ENCODE peak calls at places on chromosomes 3 and 15, in eight cellular contexts. M is lung, K is LNCaP clone FGC, R is lower lobe of right lung, W is HL-60, J is adipocyte, E is breast epithelium, Q is fibroblast of the aortic adventitia. A is an unnamed sample.

GRCh38 chr3:138888569-138888968 is 53.8 kb upstream of the PIK3CB start:
- DNase-seq in R (no peak), W (no peak), J (no peak), M (no peak), K (no peak), E (no peak), Q (no peak), A (no peak)

GRCh38 chr3:111737712-111738097 is 121.4 kb upstream of the PHLDB2 start:
- DNase-seq in K (peak; percentile 91), E (peak; percentile 77), W (no peak), R (no peak), J (peak; percentile 93), M (peak; percentile 63), Q (peak; percentile 99), A (peak; percentile 98)

GRCh38 chr3:105431171-105431570 is 64.5 kb downstream of the ALCAM start:
- DNase-seq in J (no peak), Q (no peak), M (no peak), W (no peak), K (no peak), E (no peak), R (no peak), A (no peak)

GRCh38 chr3:120369000-120369399 is 19.8 kb upstream of the LRRC58 start:
- DNase-seq in W (no peak), R (no peak), K (no peak), J (no peak), Q (no peak), E (no peak), M (no peak), A (no peak)

GRCh38 chr3:148079370-148079769 is 618.3 kb upstream of the AGTR1 start:
- DNase-seq in R (no peak), J (no peak), W (no peak), E (no peak), K (no peak), Q (peak; percentile 36), M (no peak), A (peak; percentile 69)

GRCh38 chr3:184380627-184381260 is 890 bp downstream of the CHRD start:
- DNase-seq in Q (no peak), E (no peak), K (no peak), J (peak; percentile 18), R (no peak), M (no peak), W (no peak), A (no peak)

GRCh38 chr15:72011291-72011940 is 106.5 kb downstream of the MYO9A start:
- DNase-seq in Q (peak; percentile 1), K (no peak), E (no peak), M (no peak), R (no peak), J (no peak), W (no peak), A (no peak)

GRCh38 chr15:83100072-83100646 is 7.3 kb upstream of the TM6SF1 start:
- DNase-seq in J (no peak), E (no peak), R (no peak), K (no peak), W (no peak), Q (no peak), M (no peak), A (no peak)

GRCh38 chr3:17942856-17943255 is 200.4 kb upstream of the TBC1D5 start:
- DNase-seq in W (no peak), E (no peak), M (no peak), K (no peak), R (no peak), J (peak; percentile 2), Q (peak; percentile 4), A (peak; percentile 6)

GRCh38 chr3:171976526-171976925 is 62.9 kb upstream of the FNDC3B start:
- DNase-seq in J (peak; percentile 41), K (no peak), Q (peak; percentile 66), E (no peak), M (no peak), R (no peak), W (no peak), A (peak; percentile 59)

GRCh38 chr15:62403164-62403809 is 238.2 kb upstream of the C2CD4B start:
- DNase-seq in E (no peak), Q (peak; percentile 69), K (no peak), J (peak; percentile 68), W (no peak), M (no peak), R (no peak), A (peak; percentile 52)

GRCh38 chr15:56165234-56165633 is 78.4 kb downstream of the RFX7 start:
- DNase-seq in K (no peak), E (no peak), W (no peak), R (no peak), Q (no peak), J (no peak), M (no peak), A (no peak)

GRCh38 chr15:59741274-59741906 is 52.3 kb upstream of the BNIP2 start:
- DNase-seq in R (no peak), M (no peak), Q (peak; percentile 15), E (no peak), K (peak; percentile 72), W (no peak), J (peak; percentile 36), A (peak; percentile 9)

DNA sequence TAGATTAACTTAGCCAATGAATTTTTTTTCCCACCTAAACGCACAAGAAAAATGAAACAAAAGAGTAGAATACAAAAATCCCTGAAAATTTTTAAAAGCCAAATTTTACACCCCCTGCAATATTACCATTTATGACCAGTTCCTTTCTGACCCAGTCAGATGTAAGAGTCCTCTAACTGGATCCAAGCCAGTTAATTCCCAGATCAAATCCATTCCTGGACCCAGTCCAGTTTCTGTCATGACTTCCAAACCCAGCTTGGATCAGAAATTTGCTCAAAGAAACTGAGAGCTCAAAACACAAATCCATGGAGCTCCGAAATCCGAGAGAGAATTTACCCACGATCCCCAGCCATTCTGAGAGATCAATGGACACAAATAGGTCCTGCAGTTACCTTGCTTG is 17.0 kb upstream of the ALDH1L1 start:
- DNase-seq in W (no peak), R (no peak), M (no peak), Q (no peak), E (no peak), J (no peak), K (no peak), A (no peak)
- H3K4me3 ChIP-seq in W (no peak overlapping the region), R (no peak overlapping the region), M (no peak overlapping the region), Q (no peak overlapping the region), E (no peak overlapping the region), J (no peak overlapping the region), K (no peak overlapping the region), A (no peak overlapping the region)

GRCh38 chr3:187745201-187746058 is at the start of gene BCL6:
- DNase-seq in K (peak; percentile 97), W (peak; percentile 93), E (peak; percentile 95), M (peak; percentile 92), R (peak; percentile 95), Q (peak; percentile 100), J (peak; percentile 98), A (peak; percentile 99)

GRCh38 chr3:187748050-187748481 is 2.8 kb upstream of the BCL6 start:
- DNase-seq in J (peak; percentile 95), R (peak; percentile 92), K (no peak), Q (peak; percentile 86), M (peak; percentile 91), E (peak; percentile 94), W (peak; percentile 55), A (peak; percentile 81)

GRCh38 chr3:187746479-187747335 is 1.4 kb upstream of the BCL6 start:
- DNase-seq in J (peak; percentile 54), M (no peak), E (peak; percentile 32), R (no peak), K (no peak), W (no peak), Q (peak; percentile 73), A (peak; percentile 61)

GRCh38 chr3:187746059-187746453 is 788 bp upstream of the BCL6 start:
- DNase-seq in J (no peak), E (no peak), K (no peak), Q (peak; percentile 62), R (no peak), W (no peak), M (no peak), A (no peak)

GRCh38 chr3:187747506-187747905 is 2.2 kb upstream of the BCL6 start:
- DNase-seq in E (no peak), Q (no peak), K (no peak), J (no peak), W (no peak), R (no peak), M (no peak), A (no peak)
- H3K4me3 ChIP-seq in E (no peak overlapping the region), Q (no peak overlapping the region), K (no peak overlapping the region), J (peak overlapping the region; percentile 90), W (no peak overlapping the region), R (peak overlapping the region; percentile 69), M (no peak overlapping the region), A (no peak overlapping the region)

DNA sequence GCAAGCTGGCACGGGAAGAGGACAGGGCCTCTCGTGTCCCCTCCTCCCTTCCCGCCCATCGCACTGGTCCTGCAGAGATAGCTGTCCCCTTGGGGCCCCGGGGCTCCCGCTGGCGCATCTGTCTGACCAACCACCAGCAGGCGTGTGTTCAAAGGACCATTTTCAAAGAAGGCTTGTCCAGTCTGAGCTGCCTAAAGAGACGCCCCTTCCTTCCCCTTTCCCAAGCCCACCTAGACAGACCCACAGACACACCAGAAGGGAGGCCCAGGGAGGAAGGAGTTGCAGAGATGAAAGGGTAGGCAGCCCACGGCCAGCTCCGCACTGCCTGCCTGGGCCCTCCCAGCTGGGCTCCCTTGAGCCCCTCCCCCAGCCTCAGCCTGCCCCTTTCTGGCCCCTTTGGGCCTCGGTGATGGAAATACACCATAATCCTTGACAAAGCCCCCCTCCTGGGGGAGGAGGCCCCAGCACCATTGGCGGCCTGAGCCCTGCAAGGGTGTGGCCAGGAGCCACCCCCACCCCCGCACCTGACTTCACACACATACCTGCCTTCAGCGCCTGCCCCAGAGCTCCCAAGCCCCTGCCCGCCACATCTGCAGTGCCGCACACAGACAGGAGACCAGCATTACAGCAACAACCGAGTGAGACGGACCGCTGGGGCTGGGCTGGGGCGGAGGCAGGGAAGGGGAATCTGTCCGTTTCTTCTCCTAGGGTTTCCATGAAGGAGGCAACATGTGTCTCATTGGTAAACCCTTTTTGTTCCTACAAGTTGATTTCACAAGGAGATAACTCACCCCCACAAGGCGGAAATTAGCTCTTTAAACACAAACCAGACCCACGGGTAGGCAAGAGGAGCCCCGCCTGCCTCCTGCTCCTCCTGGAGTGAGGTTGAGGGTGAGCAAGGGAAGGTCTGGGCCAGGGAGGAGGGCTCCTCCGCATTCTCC is at the start of gene STRA6:
- DNase-seq in W (no peak), E (peak; percentile 44), J (peak; percentile 72), K (no peak), M (no peak), Q (peak; percentile 44), R (no peak), A (peak; percentile 60)
- H3K4me3 ChIP-seq in W (no peak within 1 kb of the TSS), E (no peak within 1 kb of the TSS), J (no peak within 1 kb of the TSS), K (no peak within 1 kb of the TSS), M (no peak within 1 kb of the TSS), Q (no peak within 1 kb of the TSS), R (no peak within 1 kb of the TSS), A (peak within 1 kb of the TSS; percentile 33)

GRCh38 chr3:114624676-114625181 is 330.9 kb downstream of the TIGIT start:
- DNase-seq in J (peak; percentile 96), K (peak; percentile 14), E (peak; percentile 81), Q (peak; percentile 98), M (peak; percentile 84), R (peak; percentile 71), W (no peak), A (peak; percentile 98)

GRCh38 chr3:114622001-114622400 is 328.2 kb downstream of the TIGIT start:
- DNase-seq in R (no peak), J (no peak), Q (no peak), K (no peak), W (no peak), E (no peak), M (no peak), A (no peak)

GRCh38 chr3:114624047-114624445 is 330.2 kb downstream of the TIGIT start:
- DNase-seq in K (no peak), J (peak; percentile 63), M (no peak), W (no peak), R (no peak), Q (peak; percentile 69), E (no peak), A (peak; percentile 76)

GRCh38 chr3:114626751-114627150 is 332.9 kb downstream of the TIGIT start:
- DNase-seq in R (no peak), M (no peak), W (no peak), K (no peak), E (no peak), Q (peak; percentile 29), J (peak; percentile 40), A (peak; percentile 39)

GRCh38 chr3:114623420-114624046 is 329.7 kb downstream of the TIGIT start:
- DNase-seq in W (no peak), J (peak; percentile 22), M (no peak), E (no peak), R (no peak), Q (no peak), K (no peak), A (no peak)
- H3K4me3 ChIP-seq in W (no peak overlapping the region), J (peak overlapping the region; percentile 86), M (no peak overlapping the region), E (peak overlapping the region; percentile 50), R (peak overlapping the region; percentile 41), Q (peak overlapping the region; percentile 70), K (no peak overlapping the region), A (peak overlapping the region; percentile 57)

A was measured in astrocyte of the spinal cord.